ENCODE peak calls at places on chromosomes 11 and 22, in four cellular contexts. One of them, this sample, is unnamed.

GRCh38 chr11:118929496-118930151 is 3.9 kb upstream of the BCL9L start:
- DNase-seq in OCI-LY7: peak; percentile 84
- DNase-seq in MM.1S: peak; percentile 77
- DNase-seq in SK-N-SH: peak; percentile 88
- DNase-seq in this sample: peak; percentile 88

GRCh38 chr11:128482512-128483191 is 104.7 kb downstream of the ETS1 start:
- DNase-seq in MM.1S: no peak
- DNase-seq in OCI-LY7: no peak
- DNase-seq in SK-N-SH: no peak
- DNase-seq in this sample: no peak

GRCh38 chr11:14454861-14455632 is 44.6 kb downstream of the COPB1 start:
- DNase-seq in SK-N-SH: peak; percentile 39
- DNase-seq in MM.1S: no peak
- DNase-seq in OCI-LY7: peak; percentile 39
- DNase-seq in this sample: peak; percentile 55

GRCh38 chr11:3178349-3178748 is 13.2 kb upstream of the OSBPL5 start:
- DNase-seq in SK-N-SH: no peak
- DNase-seq in MM.1S: no peak
- DNase-seq in OCI-LY7: no peak
- DNase-seq in this sample: no peak

GRCh38 chr11:15819679-15820286 is 536.6 kb downstream of the SOX6 start:
- DNase-seq in MM.1S: peak; percentile 53
- DNase-seq in SK-N-SH: no peak
- DNase-seq in OCI-LY7: peak; percentile 33
- DNase-seq in this sample: peak; percentile 52

GRCh38 chr22:22075382-22076163 is 93.0 kb upstream of the TOP3B start:
- DNase-seq in OCI-LY7: no peak
- DNase-seq in SK-N-SH: no peak
- DNase-seq in MM.1S: no peak
- DNase-seq in this sample: no peak

GRCh38 chr22:46679711-46680269 is 58.3 kb downstream of the CERK start:
- DNase-seq in MM.1S: no peak
- DNase-seq in SK-N-SH: no peak
- DNase-seq in OCI-LY7: no peak
- DNase-seq in this sample: no peak

GRCh38 chr11:128632151-128632791 is 44.9 kb upstream of the ETS1 start:
- DNase-seq in OCI-LY7: peak; percentile 90
- DNase-seq in MM.1S: peak; percentile 75
- DNase-seq in SK-N-SH: peak; percentile 67
- DNase-seq in this sample: peak; percentile 80

GRCh38 chr11:41201156-41201555 is 258.3 kb downstream of the LRRC4C start:
- DNase-seq in OCI-LY7: peak; percentile 26
- DNase-seq in SK-N-SH: peak; percentile 16
- DNase-seq in MM.1S: peak; percentile 30
- DNase-seq in this sample: peak; percentile 64

GRCh38 chr22:27676545-27677188 is 124.9 kb downstream of the MN1 start:
- DNase-seq in OCI-LY7: no peak
- DNase-seq in MM.1S: no peak
- DNase-seq in SK-N-SH: no peak
- DNase-seq in this sample: no peak

GRCh38 chr22:27318516-27318915 is 483.0 kb downstream of the MN1 start:
- DNase-seq in OCI-LY7: peak; percentile 84
- DNase-seq in SK-N-SH: no peak
- DNase-seq in MM.1S: no peak
- DNase-seq in this sample: no peak

GRCh38 chr11:100203789-100204188 is 483.3 kb upstream of the ARHGAP42 start:
- DNase-seq in OCI-LY7: no peak
- DNase-seq in SK-N-SH: no peak
- DNase-seq in MM.1S: no peak
- DNase-seq in this sample: no peak

GRCh38 chr22:25362215-25362882 is 142.9 kb downstream of the CRYBB2 start:
- DNase-seq in OCI-LY7: peak; percentile 66
- DNase-seq in SK-N-SH: peak; percentile 83
- DNase-seq in MM.1S: peak; percentile 28
- DNase-seq in this sample: peak; percentile 53

GRCh38 chr22:48712558-48712957 is 1115.1 kb downstream of the BRD1 start:
- DNase-seq in OCI-LY7: no peak
- DNase-seq in MM.1S: no peak
- DNase-seq in SK-N-SH: no peak
- DNase-seq in this sample: no peak

GRCh38 chr11:128908391-128909246 is 17.5 kb downstream of the KCNJ5 start:
- DNase-seq in OCI-LY7: no peak
- DNase-seq in MM.1S: no peak
- DNase-seq in SK-N-SH: peak; percentile 74
- DNase-seq in this sample: peak; percentile 71

GRCh38 chr11:110000858-110001257 is 92.3 kb upstream of the ZC3H12C start:
- DNase-seq in SK-N-SH: peak; percentile 8
- DNase-seq in MM.1S: no peak
- DNase-seq in OCI-LY7: no peak
- DNase-seq in this sample: no peak

GRCh38 chr11:109998921-109999320 is 94.3 kb upstream of the ZC3H12C start:
- DNase-seq in OCI-LY7: no peak
- DNase-seq in MM.1S: no peak
- DNase-seq in SK-N-SH: no peak
- DNase-seq in this sample: no peak

GRCh38 chr11:110003426-110003825 is 89.8 kb upstream of the ZC3H12C start:
- DNase-seq in MM.1S: no peak
- DNase-seq in SK-N-SH: no peak
- DNase-seq in OCI-LY7: no peak
- DNase-seq in this sample: peak; percentile 82

GRCh38 chr11:109996060-109996459 is 97.1 kb upstream of the ZC3H12C start:
- DNase-seq in SK-N-SH: no peak
- DNase-seq in OCI-LY7: no peak
- DNase-seq in MM.1S: no peak
- DNase-seq in this sample: no peak

GRCh38 chr11:110000045-110000502 is 93.1 kb upstream of the ZC3H12C start:
- DNase-seq in OCI-LY7: peak; percentile 14
- DNase-seq in SK-N-SH: no peak
- DNase-seq in MM.1S: no peak
- DNase-seq in this sample: peak; percentile 93
- H3K9me2 ChIP-seq in OCI-LY7: no peaks in the 10 kb centered on the region
- H3K9me2 ChIP-seq in SK-N-SH: no peaks in the 10 kb centered on the region
- H3K9me2 ChIP-seq in MM.1S: no peaks in the 10 kb centered on the region
- H3K9me2 ChIP-seq in this sample: no peaks in the 10 kb centered on the region

GRCh38 chr22:43862882-43863202 is 529 bp upstream of the SULT4A1 start:
- DNase-seq in SK-N-SH: no peak
- DNase-seq in OCI-LY7: no peak
- DNase-seq in MM.1S: no peak
- DNase-seq in this sample: no peak

GRCh38 chr22:43860126-43860525 is 2.2 kb downstream of the SULT4A1 start:
- DNase-seq in MM.1S: no peak
- DNase-seq in OCI-LY7: no peak
- DNase-seq in SK-N-SH: no peak
- DNase-seq in this sample: no peak

GRCh38 chr22:43860831-43861230 is 1.5 kb downstream of the SULT4A1 start:
- DNase-seq in OCI-LY7: no peak
- DNase-seq in SK-N-SH: no peak
- DNase-seq in MM.1S: no peak
- DNase-seq in this sample: no peak

GRCh38 chr22:43861529-43861928 is 784 bp downstream of the SULT4A1 start:
- DNase-seq in MM.1S: no peak
- DNase-seq in SK-N-SH: peak; percentile 48
- DNase-seq in OCI-LY7: no peak
- DNase-seq in this sample: no peak

GRCh38 chr22:43862074-43862881 is at the start of gene SULT4A1:
- DNase-seq in SK-N-SH: peak; percentile 92
- DNase-seq in OCI-LY7: no peak
- DNase-seq in MM.1S: no peak
- DNase-seq in this sample: no peak
- TF ChIP-seq EZH2phosphoT487 in SK-N-SH: no peak
- TF ChIP-seq EZH2phosphoT487 in OCI-LY7: no peak
- TF ChIP-seq EZH2phosphoT487 in MM.1S: no peak
- TF ChIP-seq EZH2phosphoT487 in this sample: no peak

GRCh38 chr22:19980766-19981165 is 35.9 kb downstream of the ARVCF start:
- DNase-seq in OCI-LY7: no peak
- DNase-seq in SK-N-SH: no peak
- DNase-seq in MM.1S: no peak
- DNase-seq in this sample: no peak
- H3K36me3 ChIP-seq in OCI-LY7: no peaks in the 10 kb centered on the region
- H3K36me3 ChIP-seq in SK-N-SH: no peaks in the 10 kb centered on the region
- H3K36me3 ChIP-seq in MM.1S: no peaks in the 10 kb centered on the region
- H3K36me3 ChIP-seq in this sample: no peaks in the 10 kb centered on the region

GRCh38 chr11:132898676-132899075 is 633.6 kb downstream of the OPCML start:
- DNase-seq in MM.1S: no peak
- DNase-seq in SK-N-SH: no peak
- DNase-seq in OCI-LY7: no peak
- DNase-seq in this sample: no peak
- H3K9me2 ChIP-seq in MM.1S: no peaks in the 10 kb centered on the region
- H3K9me2 ChIP-seq in SK-N-SH: no peaks in the 10 kb centered on the region
- H3K9me2 ChIP-seq in OCI-LY7: no peaks in the 10 kb centered on the region
- H3K9me2 ChIP-seq in this sample: no peaks in the 10 kb centered on the region

GRCh38 chr11:78489184-78489583 is 71.6 kb upstream of the GAB2 start:
- DNase-seq in MM.1S: no peak
- DNase-seq in OCI-LY7: no peak
- DNase-seq in SK-N-SH: no peak
- DNase-seq in this sample: no peak

GRCh38 chr11:78493413-78493975 is 75.9 kb upstream of the GAB2 start:
- DNase-seq in MM.1S: no peak
- DNase-seq in OCI-LY7: no peak
- DNase-seq in SK-N-SH: no peak
- DNase-seq in this sample: no peak

GRCh38 chr11:78497309-78497708 is 77.4 kb downstream of the NARS2 start:
- DNase-seq in MM.1S: no peak
- DNase-seq in SK-N-SH: no peak
- DNase-seq in OCI-LY7: no peak
- DNase-seq in this sample: no peak

DNA sequence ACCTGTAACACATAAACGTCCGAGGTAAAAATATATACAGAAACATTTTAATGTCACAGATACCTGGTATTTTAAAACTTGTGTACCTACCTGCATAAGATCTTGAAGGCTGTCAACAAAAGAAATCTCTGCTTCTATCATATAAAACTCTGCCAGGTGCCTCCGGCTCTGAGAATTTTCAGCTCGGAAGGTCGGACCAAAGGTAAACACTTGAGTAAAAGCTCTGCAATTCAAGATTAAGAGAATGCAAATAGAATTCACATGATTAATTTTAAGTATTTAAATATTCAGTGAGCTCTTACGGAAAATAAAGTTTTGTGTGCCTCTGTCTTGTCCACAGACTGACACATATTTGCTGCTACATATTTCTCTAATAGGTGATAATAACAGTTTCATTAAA is 75.4 kb upstream of the GAB2 start:
- DNase-seq in SK-N-SH: no peak
- DNase-seq in OCI-LY7: no peak
- DNase-seq in MM.1S: no peak
- DNase-seq in this sample: no peak
- TF ChIP-seq EZH2phosphoT487 in SK-N-SH: no peak
- TF ChIP-seq EZH2phosphoT487 in OCI-LY7: no peak
- TF ChIP-seq EZH2phosphoT487 in MM.1S: no peak
- TF ChIP-seq EZH2phosphoT487 in this sample: no peak

GRCh38 chr11:44285756-44286155 is 24.2 kb downstream of the ALX4 start:
- DNase-seq in SK-N-SH: no peak
- DNase-seq in MM.1S: no peak
- DNase-seq in OCI-LY7: no peak
- DNase-seq in this sample: no peak
- H3K36me3 ChIP-seq in SK-N-SH: no peaks in the 10 kb centered on the region
- H3K36me3 ChIP-seq in MM.1S: no peaks in the 10 kb centered on the region
- H3K36me3 ChIP-seq in OCI-LY7: no peaks in the 10 kb centered on the region
- H3K36me3 ChIP-seq in this sample: no peaks in the 10 kb centered on the region

DNA sequence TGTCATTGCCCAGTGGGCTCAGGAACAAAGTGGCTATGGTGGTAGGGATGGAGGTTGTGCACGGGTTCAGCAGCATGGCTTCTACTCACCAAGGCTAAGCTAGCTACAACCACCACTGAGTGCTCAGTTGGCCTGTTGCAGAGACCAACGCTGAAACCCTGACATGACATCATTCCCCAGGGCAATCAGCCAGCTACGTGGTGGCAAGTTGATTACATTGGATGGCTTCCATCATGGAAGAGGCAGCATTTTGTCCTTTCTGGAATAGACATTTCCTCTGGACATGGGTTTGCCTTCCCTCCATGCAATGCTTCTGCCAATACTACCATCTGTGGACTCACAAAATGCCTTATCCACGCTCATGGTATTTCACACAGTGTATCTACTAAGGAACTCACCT is 634.3 kb downstream of the OPCML start:
- DNase-seq in MM.1S: no peak
- DNase-seq in SK-N-SH: no peak
- DNase-seq in OCI-LY7: no peak
- DNase-seq in this sample: no peak
- H3K9me2 ChIP-seq in MM.1S: no peaks in the 10 kb centered on the region
- H3K9me2 ChIP-seq in SK-N-SH: no peaks in the 10 kb centered on the region
- H3K9me2 ChIP-seq in OCI-LY7: no peaks in the 10 kb centered on the region
- H3K9me2 ChIP-seq in this sample: no peaks in the 10 kb centered on the region

DNA sequence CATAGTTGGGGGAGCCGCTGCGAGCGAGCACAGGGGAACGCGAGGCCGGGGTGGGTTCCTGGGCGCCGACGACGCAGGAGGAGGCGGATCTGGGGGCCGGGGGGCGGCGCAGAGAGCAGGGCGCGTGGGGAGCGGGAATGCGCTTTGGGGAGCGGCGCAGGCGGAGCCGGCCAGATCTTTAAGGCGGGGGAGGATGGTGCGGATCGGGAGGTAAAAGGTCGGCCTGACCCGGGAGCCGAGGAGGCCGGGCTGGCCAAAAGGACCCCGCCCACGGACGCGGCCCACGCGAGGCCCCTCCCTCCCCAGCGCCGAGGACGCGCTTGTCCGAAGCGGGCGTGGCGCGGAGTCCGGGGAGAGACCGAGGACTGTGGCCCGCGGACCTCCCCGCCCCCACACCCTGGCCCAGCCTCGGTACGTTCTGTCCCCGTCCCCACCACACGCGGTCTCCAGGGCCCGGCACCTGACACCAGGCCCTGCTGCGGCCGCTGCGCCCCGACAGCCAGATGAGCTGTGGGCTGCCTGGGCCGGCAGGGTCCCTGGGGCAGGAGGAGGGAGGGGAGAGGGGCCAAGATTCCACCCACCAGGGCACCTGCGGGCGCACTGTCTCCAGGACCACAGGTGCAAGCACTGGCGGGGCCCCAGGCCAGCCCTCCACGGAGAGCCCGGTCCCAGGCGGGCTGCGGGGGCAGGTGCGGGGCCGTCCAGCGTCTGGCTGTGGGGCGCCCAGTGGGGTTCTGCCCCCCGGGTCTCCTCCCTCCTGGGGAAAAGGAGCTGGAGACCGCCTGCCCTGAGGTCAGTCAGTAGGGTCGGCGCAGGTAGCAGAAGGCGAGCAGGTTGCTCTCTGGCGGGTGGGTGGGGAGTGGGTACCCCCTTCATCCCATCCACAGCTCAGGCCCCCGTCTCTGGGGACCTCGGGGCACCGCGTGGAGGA is 10.9 kb downstream of the PIM3 start:
- DNase-seq in SK-N-SH: peak; percentile 71
- DNase-seq in OCI-LY7: no peak
- DNase-seq in MM.1S: peak; percentile 7
- DNase-seq in this sample: peak; percentile 49
- TF ChIP-seq EZH2phosphoT487 in SK-N-SH: no peak
- TF ChIP-seq EZH2phosphoT487 in OCI-LY7: no peak
- TF ChIP-seq EZH2phosphoT487 in MM.1S: no peak
- TF ChIP-seq EZH2phosphoT487 in this sample: no peak

This sample was measured in PC-3.